ENCODE peak calls at places on chromosomes 13 and 19, in nine cellular contexts. E, R, Z, N, U, A, P, H and Y are unnamed samples.

GRCh38 chr13:110509971-110510786 is 51.3 kb downstream of the RAB20 start:
- DNase-seq in U (peak; percentile 98), Z (no peak), H (no peak), A (no peak), E (no peak), N (no peak), R (peak; percentile 96), P (no peak), Y (no peak)

GRCh38 chr19:47005873-47006272 is 13.8 kb upstream of the NPAS1 start:
- DNase-seq in Z (no peak), N (no peak), H (peak; percentile 28), R (peak; percentile 24), P (no peak), A (peak; percentile 69), U (no peak), E (peak; percentile 26), Y (no peak)

GRCh38 chr13:32905864-32906180 is 110.4 kb upstream of the KL start:
- DNase-seq in P (no peak), E (no peak), R (no peak), Z (no peak), U (no peak), H (peak; percentile 27), A (no peak), N (no peak), Y (no peak)

GRCh38 chr13:51449018-51449417 is 3.8 kb downstream of the INTS6 start:
- DNase-seq in H (no peak), R (no peak), U (no peak), P (no peak), E (no peak), N (no peak), A (no peak), Z (no peak), Y (no peak)

GRCh38 chr13:98717891-98718290 is 34.6 kb downstream of the SLC15A1 start:
- DNase-seq in P (no peak), R (no peak), E (no peak), A (no peak), N (no peak), Z (no peak), U (no peak), H (no peak), Y (no peak)

GRCh38 chr19:29926801-29927200 is 15.2 kb upstream of the URI1 start:
- DNase-seq in R (no peak), U (no peak), E (no peak), Z (no peak), P (no peak), H (no peak), A (peak; percentile 29), N (no peak), Y (no peak)

GRCh38 chr13:113818700-113819295 is 45.1 kb downstream of the GAS6 start:
- DNase-seq in H (no peak), U (no peak), N (no peak), P (no peak), E (no peak), R (no peak), Z (no peak), A (no peak), Y (no peak)

GRCh38 chr13:102847272-102848234 is 1.7 kb downstream of the ERCC5 start:
- DNase-seq in H (peak; percentile 34), R (peak; percentile 74), N (no peak), U (peak; percentile 62), P (no peak), E (peak; percentile 26), A (no peak), Z (no peak), Y (no peak)

GRCh38 chr13:50384724-50385123 is 369.5 kb downstream of the KCNRG start:
- DNase-seq in R (no peak), U (no peak), Z (no peak), A (no peak), N (no peak), P (no peak), E (no peak), H (no peak), Y (no peak)

GRCh38 chr13:20904908-20905307 is 2.4 kb upstream of the XPO4 start:
- DNase-seq in E (no peak), R (no peak), P (no peak), H (no peak), U (no peak), Z (no peak), N (no peak), A (no peak), Y (no peak)

GRCh38 chr19:48135411-48135810 is 24.8 kb upstream of the PLA2G4C start:
- DNase-seq in Z (peak; percentile 5), N (no peak), P (no peak), E (no peak), H (no peak), U (no peak), R (no peak), A (peak; percentile 65), Y (no peak)

GRCh38 chr19:15418112-15418587 is 638 bp downstream of the AKAP8L start:
- DNase-seq in Z (no peak), H (peak; percentile 44), R (no peak), E (peak; percentile 26), P (no peak), A (no peak), N (no peak), U (no peak), Y (no peak)

GRCh38 chr19:12052057-12052570 is 647 bp downstream of the ZNF878 start:
- DNase-seq in N (no peak), R (peak; percentile 61), H (peak; percentile 56), U (no peak), Z (no peak), P (no peak), A (no peak), E (peak; percentile 70), Y (no peak)

GRCh38 chr19:7778081-7778480 is 15.0 kb downstream of the CLEC4M start:
- DNase-seq in E (no peak), N (no peak), A (no peak), H (no peak), U (no peak), P (no peak), R (peak; percentile 50), Z (no peak), Y (no peak)

GRCh38 chr13:40420160-40420740 is 246.2 kb downstream of the FOXO1 start:
- DNase-seq in P (no peak), A (no peak), U (no peak), Z (no peak), N (no peak), E (no peak), R (no peak), H (no peak), Y (no peak)

GRCh38 chr19:37948362-37948761 is 41.4 kb downstream of the SIPA1L3 start:
- DNase-seq in A (no peak), H (no peak), P (no peak), N (no peak), U (no peak), R (no peak), Z (no peak), E (no peak), Y (no peak)

GRCh38 chr19:46622118-46622446 is 2.8 kb downstream of the PTGIR start:
- DNase-seq in A (no peak), P (no peak), U (no peak), E (no peak), R (no peak), H (no peak), Z (no peak), N (no peak), Y (no peak)

GRCh38 chr13:95636853-95637252 is 7.7 kb downstream of the DZIP1 start:
- DNase-seq in H (no peak), R (peak; percentile 21), U (no peak), A (no peak), E (no peak), P (no peak), Z (no peak), N (no peak), Y (no peak)

GRCh38 chr19:15456871-15457700 is 7.3 kb downstream of the RASAL3 start:
- DNase-seq in A (peak; percentile 98), P (no peak), N (no peak), H (no peak), Z (no peak), R (no peak), U (no peak), E (peak; percentile 61), Y (no peak)

GRCh38 chr13:38386421-38386820 is 36.8 kb downstream of the UFM1 start:
- DNase-seq in H (no peak), R (no peak), E (no peak), N (no peak), A (no peak), U (no peak), Z (no peak), P (no peak), Y (no peak)

GRCh38 chr13:76993021-76993420 is 1.1 kb downstream of the CLN5 start:
- DNase-seq in U (no peak), E (peak; percentile 9), P (no peak), Z (no peak), R (peak; percentile 54), A (no peak), H (peak; percentile 11), N (no peak), Y (no peak)

GRCh38 chr13:74767031-74767430 is 632.8 kb upstream of the KLF12 start:
- DNase-seq in R (peak; percentile 6), A (no peak), H (peak; percentile 65), P (no peak), E (peak; percentile 47), U (peak; percentile 28), Z (no peak), N (no peak), Y (no peak)

GRCh38 chr19:18408053-18408476 is 10.6 kb upstream of the LRRC25 start:
- DNase-seq in Z (no peak), P (no peak), N (no peak), U (peak; percentile 33), H (no peak), R (peak; percentile 73), A (peak; percentile 90), E (peak; percentile 41), Y (peak; percentile 62)

GRCh38 chr13:59691501-59692066 is 472.1 kb downstream of the DIAPH3 start:
- DNase-seq in U (no peak), P (no peak), R (no peak), H (peak; percentile 8), Z (no peak), A (no peak), E (no peak), N (no peak), Y (no peak)

GRCh38 chr13:113841355-113841653 is 22.6 kb downstream of the GAS6 start:
- DNase-seq in P (no peak), N (no peak), E (no peak), A (no peak), U (no peak), Z (no peak), R (no peak), H (no peak), Y (no peak)

GRCh38 chr19:36113895-36114762 is 546 bp downstream of the POLR2I start:
- DNase-seq in N (no peak), E (peak; percentile 25), Z (no peak), U (no peak), R (no peak), A (peak; percentile 82), H (peak; percentile 53), P (peak; percentile 44), Y (no peak)

GRCh38 chr13:80524447-80525215 is 183.7 kb upstream of the SPRY2 start:
- DNase-seq in Z (no peak), U (no peak), A (no peak), H (no peak), R (no peak), E (no peak), P (no peak), N (no peak), Y (no peak)

GRCh38 chr13:45630791-45631190 is 15.3 kb upstream of the ERICH6B start:
- DNase-seq in H (peak; percentile 90), U (no peak), N (no peak), A (no peak), R (no peak), E (peak; percentile 62), Z (no peak), P (no peak), Y (no peak)

GRCh38 chr19:15840833-15841232 is 25.4 kb upstream of the OR10H1 start:
- DNase-seq in R (no peak), U (no peak), P (no peak), E (no peak), N (no peak), Z (no peak), H (peak; percentile 42), A (no peak), Y (no peak)